ENCODE peak calls at places on chromosome 7, in six cellular contexts. C, M, K, S, N and E are unnamed samples.

GRCh38 chr7:48894574-48894973 is 29.8 kb upstream of the CDC14C start:
- DNase-seq in C (no peak), M (no peak), K (no peak), S (no peak), N (no peak), E (no peak)

GRCh38 chr7:120996333-120996982 is 7.9 kb downstream of the CPED1 start:
- DNase-seq in C (peak; percentile 81), M (peak; percentile 68), K (peak; percentile 93), S (peak; percentile 95), N (peak; percentile 39), E (peak; percentile 70)

GRCh38 chr7:75966209-75966961 is 28.0 kb downstream of the TMEM120A start:
- DNase-seq in C (peak; percentile 88), M (no peak), K (no peak), S (no peak), N (no peak), E (no peak)

GRCh38 chr7:64876792-64877713 is 26.0 kb upstream of the ZNF273 start:
- DNase-seq in C (peak; percentile 74), M (peak; percentile 88), K (peak; percentile 26), S (peak; percentile 19), N (no peak), E (no peak)

GRCh38 chr7:159192761-159193453 is 48.2 kb upstream of the VIPR2 start:
- DNase-seq in C (no peak), M (no peak), K (no peak), S (peak; percentile 7), N (no peak), E (no peak)

GRCh38 chr7:155921804-155922506 is 109.7 kb upstream of the SHH start:
- DNase-seq in C (no peak), M (no peak), K (no peak), S (no peak), N (peak; percentile 28), E (no peak)

GRCh38 chr7:31114593-31115343 is 62.7 kb downstream of the ADCYAP1R1 start:
- DNase-seq in C (peak; percentile 37), M (peak; percentile 71), K (peak; percentile 62), S (peak; percentile 72), N (no peak), E (no peak)

GRCh38 chr7:36154255-36155212 is 1.5 kb downstream of the EEPD1 start:
- DNase-seq in C (no peak), M (no peak), K (no peak), S (no peak), N (no peak), E (no peak)

GRCh38 chr7:155788616-155789000 is 23.7 kb downstream of the SHH start:
- DNase-seq in C (no peak), M (no peak), K (no peak), S (no peak), N (no peak), E (no peak)

GRCh38 chr7:17506090-17506489 is 207.6 kb downstream of the AHR start:
- DNase-seq in C (no peak), M (no peak), K (peak; percentile 49), S (peak; percentile 74), N (no peak), E (no peak)

GRCh38 chr7:157439761-157440160 is 103.0 kb downstream of the DNAJB6 start:
- DNase-seq in C (no peak), M (no peak), K (no peak), S (no peak), N (no peak), E (no peak)

GRCh38 chr7:22855049-22855392 is 32.4 kb upstream of the TOMM7 start:
- DNase-seq in C (no peak), M (no peak), K (no peak), S (no peak), N (no peak), E (no peak)
- TF ChIP-seq CTCF in C (no peak), M (no peak), K (no peak), S (peak; percentile 7), N (no peak), E (no peak)

GRCh38 chr7:127250312-127251047 is 2.3 kb downstream of the GRM8 start:
- DNase-seq in C (no peak), M (no peak), K (peak; percentile 6), S (peak; percentile 10), N (no peak), E (no peak)

GRCh38 chr7:127251048-127251451 is 1.7 kb downstream of the GRM8 start:
- DNase-seq in C (no peak), M (no peak), K (no peak), S (no peak), N (no peak), E (no peak)

GRCh38 chr7:127252380-127252718 is 392 bp downstream of the GRM8 start:
- DNase-seq in C (no peak), M (no peak), K (no peak), S (no peak), N (no peak), E (no peak)

GRCh38 chr7:127252736-127253288 is at the start of gene GRM8:
- DNase-seq in C (peak; percentile 40), M (peak; percentile 37), K (peak; percentile 44), S (peak; percentile 26), N (no peak), E (no peak)

GRCh38 chr7:127251458-127252379 is 1.0 kb downstream of the GRM8 start:
- DNase-seq in C (peak; percentile 16), M (no peak), K (no peak), S (no peak), N (no peak), E (no peak)
- H3K4me3 ChIP-seq in C (peak overlapping the region; percentile 76), M (peak overlapping the region; percentile 76), K (peak overlapping the region; percentile 70), S (peak overlapping the region; percentile 32), N (peak overlapping the region; percentile 56), E (peak overlapping the region; percentile 65)

DNA sequence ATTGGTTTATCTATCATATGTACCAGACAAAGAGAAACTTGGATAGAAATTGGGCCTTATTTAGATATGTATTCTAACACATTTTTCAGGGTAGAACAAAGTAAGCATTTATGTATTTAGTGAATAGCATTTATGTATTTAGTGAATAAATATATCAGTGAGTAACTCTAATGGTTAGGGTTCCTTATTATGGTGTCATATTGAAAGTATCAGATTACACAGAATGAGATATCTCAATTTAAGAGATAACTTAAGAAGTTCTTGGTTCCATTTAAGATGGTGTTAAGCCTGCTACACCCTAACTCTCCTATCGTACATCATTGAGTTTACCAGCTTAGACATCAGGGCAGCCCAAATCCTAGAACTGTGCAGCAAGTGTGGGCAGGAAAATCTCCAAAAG is 35.9 kb upstream of the DMTF1 start:
- DNase-seq in C (no peak), M (no peak), K (no peak), S (no peak), N (no peak), E (no peak)
- TF ChIP-seq CTCF in C (no peak), M (no peak), K (no peak), S (no peak), N (no peak), E (no peak)

GRCh38 chr7:16204953-16205352 is 216.4 kb downstream of the CRPPA start:
- DNase-seq in C (no peak), M (no peak), K (no peak), S (no peak), N (no peak), E (peak; percentile 10)
- H3K4me3 ChIP-seq in C (no peak overlapping the region), M (no peak overlapping the region), K (no peak overlapping the region), S (no peak overlapping the region), N (no peak overlapping the region), E (no peak overlapping the region)

GRCh38 chr7:68078311-68078710 is 1081.7 kb downstream of the TYW1 start:
- DNase-seq in C (no peak), M (no peak), K (no peak), S (no peak), N (no peak), E (no peak)
- TF ChIP-seq CTCF in C (no peak), M (no peak), K (no peak), S (no peak), N (no peak), E (no peak)

DNA sequence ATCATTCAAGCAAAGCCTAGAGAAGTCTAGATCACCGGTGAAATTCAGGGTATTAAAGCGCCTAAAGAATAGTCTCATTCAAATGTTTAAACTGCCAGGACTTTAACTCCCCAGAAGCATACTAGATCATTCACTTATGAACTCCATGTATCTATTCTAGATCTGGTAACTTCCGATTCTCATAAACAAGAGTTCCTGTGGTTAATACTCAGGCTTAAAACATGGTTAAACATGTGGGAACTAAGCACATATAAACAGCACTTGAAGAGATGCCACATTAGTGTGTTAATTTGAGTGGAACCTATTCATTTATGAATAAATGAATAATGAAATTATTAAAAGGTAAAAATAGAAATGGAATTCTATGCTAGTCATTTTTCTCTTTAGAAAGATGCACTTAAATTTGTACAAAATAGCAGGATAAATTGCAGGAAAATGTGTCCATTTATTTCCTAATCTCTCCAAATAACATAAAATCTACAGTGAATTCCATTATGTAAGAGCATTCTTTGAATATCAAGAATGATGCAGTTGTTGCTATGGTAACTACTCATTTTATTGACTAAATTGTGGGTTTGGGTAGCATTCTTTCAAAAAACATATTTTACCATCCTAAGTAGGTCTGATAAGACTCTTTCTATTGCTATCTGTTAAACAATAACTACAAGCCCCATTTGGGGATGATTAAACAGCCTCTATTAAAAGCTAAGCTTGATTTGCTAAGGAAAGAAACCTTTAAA is 147.6 kb upstream of the TMEM168 start:
- DNase-seq in C (no peak), M (no peak), K (peak; percentile 63), S (peak; percentile 49), N (no peak), E (no peak)
- H3K4me3 ChIP-seq in C (no peak overlapping the region), M (peak overlapping the region; percentile 77), K (peak overlapping the region; percentile 84), S (no peak overlapping the region), N (no peak overlapping the region), E (no peak overlapping the region)

DNA sequence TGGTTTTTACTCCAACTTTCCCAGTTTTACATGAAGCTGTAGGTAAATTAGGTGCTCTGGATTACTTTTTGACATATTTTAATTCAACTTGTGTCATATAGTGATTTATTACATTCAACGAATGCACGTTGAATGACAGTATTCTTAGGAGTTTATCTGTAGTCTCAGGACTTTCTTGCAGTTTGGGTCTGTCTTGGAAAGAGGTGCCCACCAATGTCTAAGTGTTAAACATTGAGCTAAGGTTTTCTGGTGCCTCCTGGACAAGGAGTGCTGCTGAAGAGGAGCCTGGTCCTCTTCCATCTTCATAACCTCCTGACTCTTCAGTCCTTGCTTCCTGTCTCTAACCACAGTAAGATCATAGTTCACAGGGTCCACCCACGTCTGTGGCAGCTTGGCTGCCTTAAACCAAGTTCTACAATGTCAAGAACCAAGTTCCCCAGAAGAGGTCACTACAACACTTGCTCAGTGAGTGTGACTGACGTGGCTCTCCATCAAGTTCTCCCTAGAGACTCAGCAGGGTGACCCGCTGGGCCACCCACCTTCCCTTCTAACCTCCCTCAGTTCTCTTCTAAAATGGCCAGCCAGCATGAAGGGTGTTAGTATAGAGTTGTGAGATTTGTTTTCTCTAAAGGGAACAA is 6.1 kb downstream of the NPY start:
- DNase-seq in C (no peak), M (no peak), K (peak; percentile 23), S (peak; percentile 54), N (peak; percentile 14), E (peak; percentile 6)
- TF ChIP-seq CTCF in C (peak; percentile 31), M (peak; percentile 44), K (peak; percentile 19), S (peak; percentile 43), N (peak; percentile 60), E (peak; percentile 54)